ENCODE peak calls at places on chromosome 5, in seven cellular contexts. H is astrocyte of the spinal cord, O is suprapubic skin, U is thoracic aorta, E is WTC11, G is Panc1, P is AG04450. C is an unnamed sample.

GRCh38 chr5:113234546-113234945 is 200.2 kb downstream of the TSSK1B start:
- DNase-seq in H (no peak), O (no peak), U (no peak), E (no peak), G (no peak), P (no peak), C (no peak)

GRCh38 chr5:77494935-77495334 is 2.8 kb upstream of the WDR41 start:
- DNase-seq in H (no peak), O (no peak), U (no peak), E (no peak), G (no peak), P (no peak), C (no peak)

GRCh38 chr5:111337133-111337532 is 112.9 kb downstream of the CAMK4 start:
- DNase-seq in H (no peak), O (no peak), U (no peak), E (no peak), G (no peak), P (no peak), C (no peak)

GRCh38 chr5:85647349-85648127 is 970.2 kb upstream of the COX7C start:
- DNase-seq in H (no peak), O (no peak), U (no peak), E (no peak), G (no peak), P (no peak), C (no peak)

GRCh38 chr5:117455236-117456233 is 880.9 kb upstream of the SEMA6A start:
- DNase-seq in H (no peak), O (peak), U (no peak), E (peak), G (no peak), P (no peak), C (no peak)

GRCh38 chr5:121581588-121581987 is 270.1 kb upstream of the FTMT start:
- DNase-seq in H (no peak), O (no peak), U (no peak), E (no peak), G (no peak), P (no peak), C (no peak)

GRCh38 chr5:73887688-73888087 is 261.7 kb downstream of the ARHGEF28 start:
- DNase-seq in H (no peak), O (no peak), U (no peak), E (no peak), G (no peak), P (no peak), C (no peak)

GRCh38 chr5:38660194-38660668 is 103.8 kb upstream of the LIFR start:
- DNase-seq in H (no peak), O (no peak), U (no peak), E (peak), G (peak), P (no peak), C (no peak)

GRCh38 chr5:58938568-58939424 is 355.9 kb downstream of the RAB3C start:
- DNase-seq in H (no peak), O (no peak), U (no peak), E (no peak), G (no peak), P (no peak), C (no peak)

GRCh38 chr5:141910271-141910673 is 13.4 kb upstream of the DELE1 start:
- DNase-seq in H (no peak), O (no peak), U (no peak), E (no peak), G (no peak), P (no peak), C (no peak)

GRCh38 chr5:14327624-14328023 is 184.5 kb downstream of the TRIO start:
- DNase-seq in H (peak), O (no peak), U (no peak), E (no peak), G (no peak), P (no peak), C (no peak)

GRCh38 chr5:717143-717542 is 24.0 kb upstream of the TPPP start:
- DNase-seq in H (no peak), O (no peak), U (no peak), E (no peak), G (no peak), P (no peak), C (no peak)

GRCh38 chr5:114418546-114419388 is 56.9 kb downstream of the KCNN2 start:
- DNase-seq in H (no peak), O (no peak), U (no peak), E (no peak), G (no peak), P (no peak), C (no peak)

GRCh38 chr5:52449506-52449905 is 338.2 kb upstream of the ITGA1 start:
- DNase-seq in H (no peak), O (no peak), U (no peak), E (no peak), G (no peak), P (no peak), C (no peak)

GRCh38 chr5:139561655-139562451 is 714 bp downstream of the UBE2D2 start:
- DNase-seq in H (peak), O (peak), U (peak), E (peak), G (no peak), P (no peak), C (peak)

GRCh38 chr5:178308541-178309092 is 76.0 kb upstream of the PHYKPL start:
- DNase-seq in H (no peak), O (peak), U (no peak), E (peak), G (no peak), P (no peak), C (no peak)

GRCh38 chr5:78816143-78816765 is 167.7 kb upstream of the LHFPL2 start:
- DNase-seq in H (no peak), O (no peak), U (no peak), E (no peak), G (no peak), P (no peak), C (no peak)

GRCh38 chr5:78823196-78823595 is 161.9 kb downstream of the ARSB start:
- DNase-seq in H (no peak), O (no peak), U (no peak), E (no peak), G (no peak), P (no peak), C (no peak)

GRCh38 chr5:78821519-78821918 is 163.6 kb downstream of the ARSB start:
- DNase-seq in H (no peak), O (no peak), U (no peak), E (no peak), G (no peak), P (no peak), C (no peak)

GRCh38 chr5:78819707-78820106 is 165.4 kb downstream of the ARSB start:
- DNase-seq in H (no peak), O (no peak), U (no peak), E (no peak), G (no peak), P (no peak), C (no peak)

GRCh38 chr5:78819166-78819565 is 165.9 kb downstream of the ARSB start:
- DNase-seq in H (no peak), O (no peak), U (no peak), E (no peak), G (no peak), P (no peak), C (no peak)
- TF ChIP-seq CTCF in H (no peak), O (no peak), U (no peak), E (no peak), G (no peak), P (no peak), C (no peak)

GRCh38 chr5:69416699-69417098 is 1.8 kb downstream of the MARVELD2 start:
- DNase-seq in H (no peak), O (no peak), U (no peak), E (no peak), G (no peak), P (no peak), C (no peak)

GRCh38 chr5:69416180-69416579 is 1.3 kb downstream of the MARVELD2 start:
- DNase-seq in H (no peak), O (no peak), U (no peak), E (no peak), G (no peak), P (no peak), C (no peak)

GRCh38 chr5:69418559-69418958 is 3.6 kb downstream of the MARVELD2 start:
- DNase-seq in H (no peak), O (no peak), U (no peak), E (no peak), G (no peak), P (no peak), C (no peak)

GRCh38 chr5:69415584-69415958 is 655 bp downstream of the MARVELD2 start:
- DNase-seq in H (no peak), O (no peak), U (no peak), E (peak), G (no peak), P (no peak), C (no peak)

DNA sequence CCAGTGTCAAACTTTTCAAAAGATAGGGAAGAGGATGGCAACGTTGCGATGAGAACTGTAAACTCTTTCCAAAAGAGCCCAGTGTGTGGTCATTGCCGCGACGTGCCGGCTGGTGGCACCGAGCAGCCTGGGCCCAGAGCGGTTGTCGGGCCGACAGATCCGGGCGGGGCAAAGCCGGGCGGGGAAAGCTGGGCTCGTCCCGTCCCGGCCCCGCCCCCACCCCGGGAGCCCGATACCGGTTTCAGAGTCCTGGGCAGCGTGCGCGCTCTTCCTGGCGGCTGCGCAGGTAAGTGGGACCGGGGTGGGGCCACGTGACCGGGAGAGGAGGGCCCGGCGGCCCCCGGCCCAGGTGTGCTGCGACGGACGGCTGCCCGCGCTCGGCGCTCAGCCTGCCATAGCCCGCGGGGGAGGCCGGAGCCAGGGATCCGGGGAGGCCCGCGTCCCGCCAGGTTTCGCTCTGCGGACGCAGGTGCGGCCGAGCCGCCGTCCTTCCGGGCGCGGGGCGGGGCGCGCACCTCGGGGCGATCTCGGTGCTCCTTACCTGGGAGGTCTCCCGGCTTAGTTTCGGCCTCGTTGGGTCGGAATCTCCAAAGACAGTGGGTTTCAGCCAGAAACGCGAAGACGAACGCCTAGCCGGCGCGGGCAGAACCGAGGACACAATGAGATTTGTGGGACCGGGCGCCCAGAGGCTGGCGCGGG is at the start of gene MARVELD2:
- DNase-seq in H (peak), O (peak), U (no peak), E (peak), G (peak), P (no peak), C (no peak)
- TF ChIP-seq CTCF in H (peak), O (peak), U (no peak), E (no peak), G (peak), P (peak), C (peak)

GRCh38 chr5:124908603-124909451 is 162.4 kb upstream of the ZNF608 start:
- DNase-seq in H (no peak), O (no peak), U (no peak), E (no peak), G (no peak), P (no peak), C (no peak)

GRCh38 chr5:124907098-124907644 is 160.7 kb upstream of the ZNF608 start:
- DNase-seq in H (no peak), O (no peak), U (no peak), E (no peak), G (no peak), P (no peak), C (no peak)

GRCh38 chr5:124905256-124905655 is 158.8 kb upstream of the ZNF608 start:
- DNase-seq in H (no peak), O (no peak), U (no peak), E (no peak), G (no peak), P (no peak), C (no peak)

GRCh38 chr5:124905756-124906155 is 159.3 kb upstream of the ZNF608 start:
- DNase-seq in H (no peak), O (no peak), U (no peak), E (no peak), G (no peak), P (no peak), C (no peak)

GRCh38 chr5:124906339-124907097 is 160.1 kb upstream of the ZNF608 start:
- DNase-seq in H (peak), O (peak), U (no peak), E (peak), G (no peak), P (peak), C (no peak)
- TF ChIP-seq CTCF in H (no peak), O (no peak), U (no peak), E (no peak), G (no peak), P (peak), C (peak)

GRCh38 chr5:171629221-171630005 is 156.2 kb upstream of the SMIM23 start:
- DNase-seq in H (no peak), O (no peak), U (no peak), E (no peak), G (no peak), P (no peak), C (peak)
- TF ChIP-seq CTCF in H (peak), O (no peak), U (no peak), E (no peak), G (no peak), P (no peak), C (no peak)

GRCh38 chr5:140795259-140795641 is 598 bp downstream of the PCDHA2 start:
- DNase-seq in H (no peak), O (no peak), U (no peak), E (no peak), G (no peak), P (no peak), C (no peak)

GRCh38 chr5:140791111-140791510 is 3.5 kb upstream of the PCDHA2 start:
- DNase-seq in H (no peak), O (no peak), U (no peak), E (no peak), G (no peak), P (no peak), C (no peak)

GRCh38 chr5:140796718-140797095 is 2.1 kb downstream of the PCDHA2 start:
- DNase-seq in H (no peak), O (no peak), U (no peak), E (no peak), G (no peak), P (no peak), C (no peak)

DNA sequence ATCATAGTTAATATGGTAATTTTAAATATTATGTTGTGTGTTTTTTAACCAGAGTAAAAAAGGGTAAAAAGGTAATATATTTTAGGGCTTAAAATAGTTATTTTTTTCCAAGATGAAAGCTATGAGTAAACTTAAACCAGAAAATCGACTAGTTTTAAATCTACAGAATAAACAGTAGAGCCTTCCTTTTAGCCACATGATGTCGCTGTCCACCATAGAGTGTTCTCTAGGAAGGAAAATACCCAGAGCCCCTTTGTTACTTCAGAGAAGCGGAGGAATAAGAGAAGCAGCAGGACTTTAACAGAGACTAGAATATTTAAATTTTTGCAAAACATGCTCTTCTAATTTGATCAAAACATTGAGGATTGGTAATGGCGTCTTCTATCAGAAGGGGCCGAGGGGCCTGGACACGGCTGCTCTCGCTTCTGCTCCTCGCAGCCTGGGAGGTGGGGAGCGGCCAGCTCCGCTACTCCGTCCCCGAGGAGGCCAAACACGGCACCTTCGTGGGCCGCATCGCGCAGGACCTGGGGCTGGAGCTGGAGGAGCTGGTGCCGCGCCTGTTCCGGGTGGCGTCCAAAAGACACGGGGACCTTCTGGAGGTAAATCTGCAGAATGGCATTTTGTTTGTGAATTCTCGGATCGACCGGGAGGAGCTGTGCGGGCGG is at the start of gene PCDHA2:
- DNase-seq in H (no peak), O (no peak), U (no peak), E (no peak), G (no peak), P (no peak), C (no peak)
- TF ChIP-seq CTCF in H (no peak), O (no peak), U (no peak), E (peak), G (no peak), P (no peak), C (peak)

GRCh38 chr5:81826128-81826527 is 75.2 kb upstream of the SSBP2 start:
- DNase-seq in H (no peak), O (no peak), U (no peak), E (no peak), G (no peak), P (no peak), C (no peak)
- TF ChIP-seq CTCF in H (peak), O (no peak), U (no peak), E (no peak), G (no peak), P (no peak), C (peak)

DNA sequence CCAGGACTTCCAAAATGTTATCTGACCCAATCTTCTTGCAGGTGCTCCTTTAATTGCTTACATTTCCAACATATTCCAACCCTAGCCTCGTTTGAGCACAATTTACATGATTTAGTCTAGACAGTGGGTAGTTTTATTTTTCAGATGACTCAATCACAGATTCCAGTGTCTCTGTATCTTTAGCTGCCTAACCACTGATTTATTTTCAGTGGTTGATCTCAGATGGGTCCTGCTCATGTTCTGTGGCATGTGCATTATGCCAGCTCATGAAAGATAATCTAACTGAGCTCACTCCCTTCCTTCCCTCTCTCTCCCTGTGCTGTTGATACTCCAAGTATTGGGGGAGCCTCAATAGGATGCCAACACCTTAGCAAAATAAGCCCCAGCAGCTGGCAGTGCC is 106.1 kb upstream of the ICE1 start:
- DNase-seq in H (peak), O (no peak), U (no peak), E (no peak), G (no peak), P (no peak), C (no peak)
- TF ChIP-seq CTCF in H (no peak), O (no peak), U (no peak), E (no peak), G (no peak), P (no peak), C (no peak)